ENCODE peak calls at places on chromosomes 4 and X, in seven cellular contexts. Q, Z, P, V, L, H and R are unnamed samples.

GRCh38 chrX:133590703-133591505 is 175.6 kb upstream of the GPC4 start:
- DNase-seq in L (peak; percentile 37), V (no peak), H (peak; percentile 23), Z (no peak), P (peak; percentile 62), Q (no peak), R (no peak)

GRCh38 chrX:65600106-65600505 is 65.5 kb upstream of the LAS1L start:
- DNase-seq in H (no peak), P (no peak), L (no peak), Q (no peak), V (no peak), Z (no peak), R (no peak)

GRCh38 chrX:38260231-38260630 is 39.6 kb upstream of the SRPX start:
- DNase-seq in Q (no peak), V (peak; percentile 46), P (peak; percentile 64), L (no peak), Z (peak; percentile 46), H (no peak), R (no peak)

GRCh38 chrX:151697537-151697936 is 2.3 kb downstream of the PRRG3 start:
- DNase-seq in L (peak; percentile 67), H (no peak), Q (no peak), P (no peak), V (peak; percentile 36), Z (no peak), R (no peak)

GRCh38 chrX:14013074-14013473 is 16.6 kb downstream of the GEMIN8 start:
- DNase-seq in V (no peak), Q (no peak), Z (no peak), L (no peak), H (no peak), P (peak; percentile 43), R (no peak)

GRCh38 chrX:111372065-111372464 is 39.9 kb downstream of the DCX start:
- DNase-seq in V (no peak), Z (no peak), Q (no peak), L (no peak), P (no peak), H (no peak), R (no peak)

GRCh38 chrX:13428055-13428786 is 108.4 kb upstream of the ATXN3L start:
- DNase-seq in P (peak; percentile 88), L (peak; percentile 83), Q (no peak), H (peak; percentile 92), Z (peak; percentile 54), V (peak; percentile 11), R (no peak)

GRCh38 chr4:27381806-27382205 is 521.2 kb downstream of the STIM2 start:
- DNase-seq in H (no peak), L (peak; percentile 34), P (peak; percentile 34), Z (no peak), V (no peak), Q (no peak), R (no peak)

GRCh38 chr4:101527186-101527585 is 179.9 kb upstream of the PPP3CA start:
- DNase-seq in P (no peak), L (peak; percentile 14), H (peak; percentile 72), V (no peak), Z (no peak), Q (peak; percentile 71), R (no peak)

GRCh38 chr4:175951794-175952193 is 113.8 kb upstream of the WDR17 start:
- DNase-seq in H (peak; percentile 37), Z (no peak), V (peak; percentile 66), L (peak; percentile 75), Q (no peak), P (peak; percentile 49), R (no peak)

GRCh38 chr4:36326610-36327009 is 45.2 kb downstream of the DTHD1 start:
- DNase-seq in Z (no peak), H (peak; percentile 6), L (no peak), P (no peak), V (no peak), Q (no peak), R (no peak)
- H3K27ac ChIP-seq in Z (no peak overlapping the region), H (no peak overlapping the region), L (no peak overlapping the region), P (no peak overlapping the region), V (no peak overlapping the region), Q (no peak overlapping the region), R (no peak overlapping the region)

DNA sequence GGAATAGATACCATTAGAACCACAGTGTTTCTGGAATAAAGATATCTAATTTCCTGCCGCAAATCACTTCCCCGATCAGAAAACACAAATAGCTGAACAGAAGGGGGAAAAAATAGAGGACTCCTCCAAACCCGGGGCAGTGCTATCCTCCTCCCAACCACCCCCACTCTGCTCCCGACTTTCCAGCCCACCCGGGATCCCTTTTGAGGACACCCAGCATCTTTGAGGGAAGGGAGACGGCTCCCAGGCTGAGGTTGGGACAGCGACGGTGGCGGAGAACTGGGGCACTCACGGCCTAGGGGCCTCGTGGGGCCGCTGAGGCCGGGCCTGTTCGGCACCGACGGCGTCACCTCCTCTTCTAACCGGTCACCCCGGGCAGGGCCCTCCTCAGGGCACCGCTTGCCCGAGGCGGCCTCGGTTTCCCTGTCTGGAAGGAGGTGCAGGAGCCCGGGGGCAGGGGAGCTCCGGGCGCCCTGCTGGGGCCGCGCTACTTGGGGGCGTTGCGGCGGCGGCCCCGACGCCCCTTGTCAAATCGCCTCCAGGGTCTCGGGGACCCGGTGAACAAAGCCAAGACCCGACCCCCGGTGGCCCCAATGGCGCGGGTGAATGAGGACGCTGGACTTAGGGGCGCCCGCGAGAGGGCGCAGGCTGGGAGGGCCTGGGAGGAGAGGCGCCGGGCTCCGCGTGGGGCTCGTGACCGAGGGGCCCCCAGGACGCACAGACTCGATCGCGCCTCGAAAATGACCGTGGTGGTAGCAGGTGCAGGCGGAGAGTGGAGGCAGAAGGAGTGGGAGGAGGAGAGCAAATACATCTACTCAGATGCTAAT is 6.9 kb upstream of the ARX start:
- DNase-seq in V (peak; percentile 34), L (no peak), H (no peak), Q (no peak), P (no peak), Z (no peak), R (no peak)
- TF ChIP-seq EZH2 in V (peak; percentile 92), L (peak; percentile 15), H (no peak), Q (no peak), P (no peak), Z (no peak), R (no peak)

GRCh38 chrX:22141061-22141460 is 108.9 kb downstream of the PHEX start:
- DNase-seq in P (peak; percentile 42), Z (no peak), V (no peak), L (no peak), H (peak; percentile 32), Q (no peak), R (no peak)

GRCh38 chrX:22134681-22135080 is 102.6 kb downstream of the PHEX start:
- DNase-seq in H (peak; percentile 76), V (peak; percentile 39), L (peak; percentile 80), Z (no peak), P (peak; percentile 89), Q (no peak), R (no peak)

GRCh38 chrX:22135171-22135711 is 103.1 kb downstream of the PHEX start:
- DNase-seq in Q (peak; percentile 53), Z (no peak), H (peak; percentile 73), L (peak; percentile 53), V (no peak), P (peak; percentile 55), R (no peak)

GRCh38 chrX:22135994-22136684 is 104.0 kb downstream of the PHEX start:
- DNase-seq in H (peak; percentile 79), L (peak; percentile 76), P (peak; percentile 83), Z (peak; percentile 74), V (peak; percentile 65), Q (peak; percentile 63), R (peak; percentile 50)

DNA sequence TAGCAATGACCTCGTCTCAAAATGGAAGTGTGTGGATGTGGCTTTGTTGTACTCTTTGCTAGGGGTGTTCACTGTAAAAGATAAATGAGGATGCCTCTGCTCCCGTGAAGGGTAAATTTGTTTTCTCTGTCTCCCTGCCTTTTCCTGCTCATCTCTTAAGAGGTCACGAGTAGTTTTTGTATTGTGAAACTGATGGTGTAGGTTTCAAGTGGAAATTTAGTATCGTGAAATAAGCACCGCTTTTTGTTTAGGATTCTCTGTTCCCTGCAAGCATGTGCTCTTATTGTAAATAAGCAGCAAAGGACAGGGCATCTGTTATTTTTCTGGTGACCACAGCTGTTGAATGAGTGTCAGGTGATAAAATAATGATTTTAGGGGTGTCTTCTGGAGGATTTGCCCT is 104.6 kb downstream of the PHEX start:
- DNase-seq in P (no peak), H (no peak), Z (no peak), L (no peak), V (no peak), Q (no peak), R (no peak)
- H3K27ac ChIP-seq in P (peak overlapping the region; percentile 97), H (peak overlapping the region; percentile 94), Z (no peak overlapping the region), L (peak overlapping the region; percentile 32), V (peak overlapping the region; percentile 4), Q (no peak overlapping the region), R (no peak overlapping the region)

DNA sequence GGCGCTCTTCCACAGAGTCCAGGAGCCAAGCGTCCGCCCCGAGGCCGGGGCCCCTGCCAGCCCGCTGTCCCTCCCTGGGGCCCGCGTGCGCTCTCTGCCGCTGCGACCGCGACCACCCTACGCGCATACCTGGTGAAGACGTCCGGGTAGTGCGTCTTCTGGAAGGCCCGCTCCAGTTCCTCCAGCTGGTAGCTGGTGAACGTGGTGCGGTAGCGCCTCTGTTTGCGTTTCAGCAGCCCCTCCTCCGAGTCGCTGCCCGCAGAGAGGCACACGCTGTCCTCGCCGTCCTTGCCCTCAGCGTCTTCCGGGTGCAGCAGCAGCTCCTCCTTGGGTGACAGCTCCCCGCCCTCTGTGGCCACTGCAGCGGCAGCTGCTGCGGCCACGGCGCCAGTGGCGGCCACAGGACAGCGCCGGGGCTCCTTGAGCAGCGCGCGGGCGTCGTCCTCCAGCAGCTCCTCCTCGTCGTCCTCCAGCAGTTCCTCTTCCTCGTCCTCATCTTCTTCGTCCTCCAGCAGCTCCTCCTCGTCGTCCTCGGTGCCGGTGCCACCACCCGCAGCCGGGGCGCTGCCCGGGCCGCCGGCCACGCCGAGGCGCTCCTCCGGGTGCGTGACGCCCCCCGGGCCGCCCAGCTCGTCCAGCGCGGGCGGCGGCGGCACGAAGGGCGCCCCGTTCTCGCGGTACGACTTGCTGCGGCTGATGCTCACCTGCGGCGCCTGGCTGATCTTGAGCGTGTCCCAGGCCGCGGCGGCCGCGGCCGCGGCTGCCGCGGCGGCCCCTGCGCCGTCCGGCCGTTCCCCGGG is 2.8 kb downstream of the ARX start:
- DNase-seq in Z (no peak), Q (no peak), H (no peak), V (no peak), P (no peak), L (no peak), R (no peak)
- TF ChIP-seq EZH2 in Z (no peak), Q (no peak), H (peak; percentile 79), V (no peak), P (no peak), L (peak; percentile 78), R (no peak)

GRCh38 chr4:25235401-25235800 is 1.6 kb downstream of the PI4K2B start:
- DNase-seq in P (no peak), Z (no peak), L (no peak), Q (no peak), H (peak; percentile 3), V (no peak), R (no peak)
- H3K27ac ChIP-seq in P (no peak overlapping the region), Z (no peak overlapping the region), L (peak overlapping the region; percentile 83), Q (peak overlapping the region; percentile 92), H (peak overlapping the region; percentile 94), V (peak overlapping the region; percentile 98), R (no peak overlapping the region)

DNA sequence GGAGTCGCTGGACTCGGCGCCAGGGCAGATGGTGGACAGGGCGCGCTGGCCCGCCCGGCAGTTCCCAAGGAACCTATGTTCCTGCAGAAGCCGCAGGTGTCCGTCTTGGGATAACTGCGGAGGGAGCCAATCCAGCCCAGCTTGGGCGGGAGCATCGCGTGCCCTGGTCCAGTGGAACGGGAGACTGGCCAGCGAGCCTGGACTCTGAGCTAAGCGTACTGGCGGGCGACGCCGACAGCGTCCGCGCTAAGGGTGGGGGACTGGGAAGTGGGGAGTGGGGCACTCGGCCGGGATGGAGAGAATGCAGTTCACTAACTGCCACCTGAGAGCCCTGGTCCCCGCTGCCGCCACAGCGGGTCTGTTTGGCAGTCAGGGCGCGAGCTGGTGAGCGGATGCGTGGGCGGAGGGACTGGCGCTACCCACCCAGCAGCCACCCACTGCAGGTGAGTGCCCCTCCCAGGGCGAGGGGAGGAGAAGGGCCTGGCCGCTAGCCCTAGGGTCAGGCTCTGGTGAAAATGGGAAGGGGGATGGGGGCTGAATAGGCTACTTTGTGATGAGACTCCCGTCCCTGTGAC is 1.3 kb upstream of the MAMLD1 start:
- DNase-seq in L (peak; percentile 50), Z (no peak), V (peak; percentile 31), H (peak; percentile 24), P (peak; percentile 36), Q (no peak), R (no peak)
- TF ChIP-seq EZH2 in L (no peak), Z (no peak), V (no peak), H (no peak), P (no peak), Q (no peak), R (no peak)